ENCODE peak calls at places on chromosomes 7 and 10, in four cellular contexts. V is HepG2, K is K562, T is H1. D is an unnamed sample.
A peak's percentile ranks its signal among the peaks of the same experiment; 100 is the strongest.

GRCh38 chr10:131452926-131453771 is 141.6 kb upstream of the TCERG1L start:
- DNase-seq in V (no peak), K (no peak), T (peak; percentile 80), D (no peak)

GRCh38 chr7:25124485-25125136 is 449 bp downstream of the CYCS start:
- DNase-seq in V (no peak), K (no peak), T (no peak), D (no peak)

GRCh38 chr10:75074711-75075445 is 36.6 kb upstream of the SAMD8 start:
- DNase-seq in V (no peak), K (no peak), T (no peak), D (no peak)

GRCh38 chr7:111486472-111487142 is 75.7 kb downstream of the IMMP2L start:
- DNase-seq in V (peak; percentile 41), K (peak; percentile 76), T (no peak), D (peak; percentile 70)

GRCh38 chr10:623039-623438 is 66.4 kb downstream of the DIP2C start:
- DNase-seq in V (no peak), K (no peak), T (no peak), D (no peak)

GRCh38 chr10:21169271-21169670 is 272.2 kb upstream of the NEBL start:
- DNase-seq in V (no peak), K (no peak), T (no peak), D (no peak)

GRCh38 chr7:151085329-151085690 is 965 bp upstream of the AGAP3 start:
- DNase-seq in V (no peak), K (peak; percentile 50), T (no peak), D (peak; percentile 19)

GRCh38 chr7:23107781-23108180 is 2.2 kb downstream of the KLHL7 start:
- DNase-seq in V (no peak), K (no peak), T (no peak), D (peak; percentile 13)

GRCh38 chr7:18458830-18459229 is 36.7 kb upstream of the HDAC9 start:
- DNase-seq in V (no peak), K (no peak), T (no peak), D (no peak)

GRCh38 chr10:86708783-86709778 is 40.8 kb downstream of the LDB3 start:
- DNase-seq in V (no peak), K (no peak), T (no peak), D (no peak)

GRCh38 chr7:113285411-113285810 is 167.1 kb upstream of the SMIM30 start:
- DNase-seq in V (no peak), K (no peak), T (no peak), D (no peak)

GRCh38 chr7:42475082-42475481 is 238.1 kb upstream of the GLI3 start:
- DNase-seq in V (no peak), K (no peak), T (no peak), D (no peak)

GRCh38 chr7:139915864-139916716 is 87.0 kb downstream of the TBXAS1 start:
- DNase-seq in V (no peak), K (peak; percentile 96), T (no peak), D (peak; percentile 88)

GRCh38 chr7:77657427-77658331 is 38.6 kb upstream of the RSBN1L start:
- DNase-seq in V (peak; percentile 53), K (peak; percentile 48), T (no peak), D (peak; percentile 57)

GRCh38 chr10:117188399-117188798 is 8.9 kb upstream of the KCNK18 start:
- DNase-seq in V (no peak), K (no peak), T (no peak), D (no peak)

GRCh38 chr7:30968747-30969603 is 5.2 kb downstream of the GHRHR start:
- DNase-seq in V (no peak), K (no peak), T (no peak), D (no peak)

GRCh38 chr10:46031648-46032532 is 1.5 kb upstream of the NCOA4 start:
- DNase-seq in V (peak; percentile 95), K (peak; percentile 57), T (no peak), D (peak; percentile 20)

GRCh38 chr10:11181996-11182395 is 164.3 kb downstream of the CELF2 start:
- DNase-seq in V (no peak), K (no peak), T (no peak), D (no peak)

GRCh38 chr7:12633589-12633988 is 53.8 kb upstream of the ARL4A start:
- DNase-seq in V (no peak), K (no peak), T (no peak), D (no peak)

GRCh38 chr10:525565-526315 is 163.7 kb downstream of the DIP2C start:
- DNase-seq in V (no peak), K (no peak), T (no peak), D (no peak)

GRCh38 chr7:110373514-110374258 is 717.2 kb upstream of the LRRN3 start:
- DNase-seq in V (no peak), K (no peak), T (no peak), D (no peak)

GRCh38 chr10:6920072-6921019 is 340.3 kb upstream of the PRKCQ start:
- DNase-seq in V (peak; percentile 33), K (peak; percentile 87), T (peak; percentile 76), D (peak; percentile 48)

GRCh38 chr10:93894516-93895378 is 969 bp downstream of the SLC35G1 start:
- DNase-seq in V (no peak), K (peak; percentile 15), T (no peak), D (peak; percentile 16)

GRCh38 chr7:139989366-139990141 is 73.2 kb downstream of the PARP12 start:
- DNase-seq in V (no peak), K (no peak), T (no peak), D (no peak)

GRCh38 chr10:91635401-91636400 is 2.8 kb upstream of the PPP1R3C start:
- DNase-seq in V (peak; percentile 73), K (peak; percentile 62), T (peak; percentile 59), D (peak; percentile 82)

GRCh38 chr7:157077986-157078644 is 60.6 kb upstream of the UBE3C start:
- DNase-seq in V (no peak), K (peak; percentile 27), T (peak; percentile 64), D (no peak)

GRCh38 chr10:74234569-74234968 is 83.5 kb downstream of the ADK start:
- DNase-seq in V (no peak), K (no peak), T (no peak), D (peak; percentile 36)

GRCh38 chr7:147279951-147280350 is 1163.3 kb downstream of the CNTNAP2 start:
- DNase-seq in V (peak; percentile 2), K (no peak), T (no peak), D (no peak)

GRCh38 chr10:92756233-92757065 is 66.7 kb downstream of the HHEX start:
- DNase-seq in V (peak; percentile 92), K (peak; percentile 85), T (no peak), D (peak; percentile 96)

GRCh38 chr10:77355844-77356243 is 281.8 kb downstream of the KCNMA1 start:
- DNase-seq in V (no peak), K (no peak), T (no peak), D (peak; percentile 65)

GRCh38 chr10:102410427-102411073 is 8.0 kb downstream of the PSD start:
- DNase-seq in V (no peak), K (no peak), T (peak; percentile 70), D (no peak)

GRCh38 chr7:81484266-81484665 is 285.6 kb downstream of the HGF start:
- DNase-seq in V (peak; percentile 4), K (no peak), T (no peak), D (peak; percentile 42)

GRCh38 chr7:147380926-147381325 is 1209.6 kb upstream of the C7orf33 start:
- DNase-seq in V (no peak), K (no peak), T (no peak), D (no peak)

GRCh38 chr7:121485457-121486243 is 89.5 kb upstream of the FAM3C start:
- DNase-seq in V (no peak), K (no peak), T (no peak), D (no peak)

GRCh38 chr10:88659725-88660592 is 4.3 kb upstream of the LIPF start:
- DNase-seq in V (no peak), K (no peak), T (no peak), D (no peak)

GRCh38 chr10:88661018-88661417 is 3.2 kb upstream of the LIPF start:
- DNase-seq in V (no peak), K (no peak), T (no peak), D (peak; percentile 36)

GRCh38 chr10:88657901-88658300 is 6.3 kb upstream of the LIPF start:
- DNase-seq in V (no peak), K (no peak), T (no peak), D (no peak)

GRCh38 chr10:88661577-88661976 is 2.7 kb upstream of the LIPF start:
- DNase-seq in V (no peak), K (no peak), T (no peak), D (no peak)

GRCh38 chr10:88660593-88660884 is 3.7 kb upstream of the LIPF start:
- DNase-seq in V (no peak), K (no peak), T (no peak), D (peak; percentile 31)
- TF ChIP-seq JUN in V (no peak), K (no peak), T (no peak), D (no peak)

GRCh38 chr7:39062811-39063210 is 85.1 kb downstream of the POU6F2 start:
- DNase-seq in V (no peak), K (no peak), T (no peak), D (no peak)
- TF ChIP-seq POLR2AphosphoS5 in V (no peak), K (no peak), T (no peak), D (no peak)

GRCh38 chr7:106022193-106022821 is 59.2 kb downstream of the CDHR3 start:
- DNase-seq in V (no peak), K (no peak), T (no peak), D (no peak)
- TF ChIP-seq JUN in V (no peak), K (no peak), T (no peak), D (no peak)

DNA sequence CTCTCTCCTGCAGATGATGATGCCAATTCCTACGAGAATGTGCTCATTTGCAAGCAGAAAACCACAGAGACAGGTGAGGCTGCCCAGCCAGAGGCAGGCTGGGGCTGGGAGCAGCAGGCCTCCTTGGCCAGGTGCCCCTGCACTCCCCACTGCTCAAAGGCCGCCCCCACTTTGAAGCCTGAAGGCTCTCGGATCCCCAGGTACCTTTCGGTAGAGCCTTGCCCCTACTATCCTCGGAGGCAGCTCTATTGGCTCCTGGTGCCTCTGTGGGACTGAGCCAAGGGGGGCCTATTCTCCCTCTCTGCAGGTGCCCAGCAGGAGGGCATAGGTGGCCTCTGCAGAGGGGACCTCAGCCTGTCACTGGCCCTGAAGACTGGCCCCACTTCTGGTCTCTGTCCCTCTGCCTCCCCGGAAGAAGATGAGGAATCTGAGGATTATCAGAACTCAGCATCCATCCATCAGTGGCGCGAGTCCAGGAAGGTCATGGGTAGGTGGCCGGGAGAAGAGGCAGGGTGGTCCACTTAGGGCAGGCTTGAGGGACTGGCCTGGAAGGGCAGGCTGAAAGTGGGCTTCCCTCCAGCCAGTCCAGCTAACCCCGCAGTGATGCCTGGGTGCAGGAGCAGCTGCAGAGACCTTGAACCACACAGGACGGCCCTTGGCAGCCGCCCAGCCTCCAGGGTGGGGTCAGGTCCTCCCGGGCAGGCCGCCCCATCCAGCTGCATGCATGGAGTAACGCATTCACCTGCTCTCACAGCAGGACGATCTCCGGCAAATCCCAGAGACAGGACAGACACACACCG is 14.1 kb downstream of the LAT2 start:
- DNase-seq in V (no peak), K (no peak), T (no peak), D (no peak)
- TF ChIP-seq POLR2AphosphoS5 in V (no peak), K (peak; percentile 7), T (no peak), D (no peak)

GRCh38 chr7:68043546-68043945 is 1046.9 kb downstream of the TYW1 start:
- DNase-seq in V (no peak), K (no peak), T (no peak), D (no peak)

GRCh38 chr7:68041559-68041958 is 1044.9 kb downstream of the TYW1 start:
- DNase-seq in V (no peak), K (no peak), T (no peak), D (no peak)

GRCh38 chr7:68038621-68039314 is 1042.1 kb downstream of the TYW1 start:
- DNase-seq in V (peak; percentile 20), K (no peak), T (no peak), D (no peak)
- TF ChIP-seq JUN in V (no peak), K (no peak), T (no peak), D (no peak)

GRCh38 chr7:130890176-130891020 is 156.4 kb upstream of the KLF14 start:
- DNase-seq in V (no peak), K (no peak), T (no peak), D (no peak)
- TF ChIP-seq POLR2AphosphoS5 in V (no peak), K (no peak), T (no peak), D (peak; percentile 40)

D was measured in endothelial cell of umbilical vein.